ENCODE peak calls at places on chromosome 22, in four cellular contexts. F, C, V and O are unnamed samples. For H3K4me1, the result is how much of the 10 kb centered on the place peaks cover.

GRCh38 chr22:46891382-46891951 is 129.0 kb downstream of the TBC1D22A start:
- DNase-seq in C (peak), V (no peak), F (no peak), O (no peak)

GRCh38 chr22:31490496-31490925 is 869 bp upstream of the EIF4ENIF1 start:
- DNase-seq in V (peak), F (peak), C (no peak), O (no peak)

GRCh38 chr22:48068323-48068722 is 1305.9 kb downstream of the TBC1D22A start:
- DNase-seq in C (no peak), F (no peak), V (no peak), O (no peak)

GRCh38 chr22:31305194-31305593 is 12.9 kb upstream of the PIK3IP1 start:
- DNase-seq in F (no peak), V (no peak), C (no peak), O (no peak)

GRCh38 chr22:32044913-32045312 is 1.9 kb downstream of the SLC5A1 start:
- DNase-seq in C (no peak), F (peak), V (no peak), O (no peak)

GRCh38 chr22:30806391-30806861 is 111.8 kb downstream of the OSBP2 start:
- DNase-seq in F (no peak), C (no peak), V (peak), O (no peak)

GRCh38 chr22:31342389-31343125 is 3.6 kb downstream of the PATZ1 start:
- DNase-seq in V (no peak), F (no peak), C (no peak), O (no peak)

GRCh38 chr22:20024225-20025087 is 3.5 kb downstream of the TANGO2 start:
- DNase-seq in F (no peak), C (peak), V (no peak), O (no peak)

GRCh38 chr22:18970180-18970947 is 34.3 kb upstream of the PRODH start:
- DNase-seq in C (no peak), V (peak), F (no peak), O (no peak)

GRCh38 chr22:33274214-33274828 is 216.1 kb upstream of the SYN3 start:
- DNase-seq in F (no peak), C (no peak), V (peak), O (no peak)

GRCh38 chr22:18022851-18023250 is 1.5 kb downstream of the MICAL3 start:
- DNase-seq in V (no peak), C (no peak), F (no peak), O (no peak)

DNA sequence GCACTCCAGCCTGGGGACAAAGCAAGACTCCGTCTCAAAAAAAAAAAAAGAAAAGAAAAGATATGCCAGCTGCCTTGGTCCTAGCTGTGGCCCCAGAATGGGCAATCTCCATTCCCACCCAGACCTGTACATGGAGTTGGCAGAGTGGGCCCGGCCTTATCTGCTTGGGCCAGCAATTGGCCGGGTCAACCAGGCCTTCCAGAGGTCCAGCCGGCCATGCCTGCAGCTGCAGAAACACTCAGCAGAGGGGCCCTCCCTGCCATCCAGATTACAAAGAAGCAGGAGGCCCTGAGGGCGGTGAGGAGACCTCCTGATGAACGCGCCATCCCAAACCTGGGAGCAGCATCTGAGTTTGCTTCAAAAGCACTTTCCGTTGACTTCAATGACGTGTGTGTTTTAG is 26.9 kb upstream of the ARFGAP3 start:
- DNase-seq in C (no peak), V (no peak), F (no peak), O (no peak)
- TF ChIP-seq POLR2A in C (no peak), V (no peak), F (no peak), O (no peak)

DNA sequence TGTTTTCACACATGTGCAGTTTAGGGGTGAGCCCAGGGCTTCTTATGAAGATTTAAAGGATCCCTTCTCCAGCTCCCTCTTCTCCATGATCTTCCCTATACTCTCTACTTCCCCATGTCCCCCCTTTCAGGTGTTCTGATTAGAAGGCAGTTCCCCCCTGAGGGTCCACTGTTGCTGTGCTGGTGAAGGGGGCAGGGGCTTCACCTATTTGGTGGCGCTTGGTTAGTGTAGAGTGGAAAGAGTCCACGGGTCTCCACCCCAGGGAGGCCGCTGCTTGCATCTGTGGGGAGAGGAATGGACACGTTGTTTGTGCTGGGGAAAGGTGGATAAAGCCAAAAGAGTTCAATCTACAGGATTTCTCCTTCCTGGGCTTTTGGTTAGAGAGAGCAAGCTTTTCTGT is 49.3 kb downstream of the BCR start:
- DNase-seq in C (no peak), F (no peak), V (no peak), O (no peak)
- H3K4me1 ChIP-seq in C (under half), F (half or more), V (under half), O (under half)

DNA sequence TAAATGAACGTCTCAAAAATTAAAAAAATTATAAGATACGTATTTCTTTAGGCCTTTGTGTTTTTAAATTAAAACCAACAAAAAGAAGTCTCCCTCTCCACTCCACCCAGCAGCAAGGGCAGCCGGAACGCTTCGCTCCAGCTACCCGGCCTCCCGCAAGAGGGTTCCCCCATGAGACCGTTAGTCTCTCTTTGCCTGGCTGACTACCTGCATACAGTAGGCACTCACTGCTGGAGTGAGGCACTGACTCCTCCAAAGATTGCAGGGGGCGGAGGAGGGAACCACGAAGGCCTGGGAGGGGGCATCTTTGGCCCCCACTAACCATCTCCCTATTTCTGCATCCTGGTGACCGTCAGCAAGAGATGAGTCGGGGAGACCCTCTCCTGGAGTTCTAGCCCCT is 10.1 kb downstream of the CBX6 start:
- DNase-seq in V (no peak), F (no peak), C (no peak), O (no peak)
- TF ChIP-seq POLR2A in V (no peak), F (no peak), C (no peak), O (no peak)

DNA sequence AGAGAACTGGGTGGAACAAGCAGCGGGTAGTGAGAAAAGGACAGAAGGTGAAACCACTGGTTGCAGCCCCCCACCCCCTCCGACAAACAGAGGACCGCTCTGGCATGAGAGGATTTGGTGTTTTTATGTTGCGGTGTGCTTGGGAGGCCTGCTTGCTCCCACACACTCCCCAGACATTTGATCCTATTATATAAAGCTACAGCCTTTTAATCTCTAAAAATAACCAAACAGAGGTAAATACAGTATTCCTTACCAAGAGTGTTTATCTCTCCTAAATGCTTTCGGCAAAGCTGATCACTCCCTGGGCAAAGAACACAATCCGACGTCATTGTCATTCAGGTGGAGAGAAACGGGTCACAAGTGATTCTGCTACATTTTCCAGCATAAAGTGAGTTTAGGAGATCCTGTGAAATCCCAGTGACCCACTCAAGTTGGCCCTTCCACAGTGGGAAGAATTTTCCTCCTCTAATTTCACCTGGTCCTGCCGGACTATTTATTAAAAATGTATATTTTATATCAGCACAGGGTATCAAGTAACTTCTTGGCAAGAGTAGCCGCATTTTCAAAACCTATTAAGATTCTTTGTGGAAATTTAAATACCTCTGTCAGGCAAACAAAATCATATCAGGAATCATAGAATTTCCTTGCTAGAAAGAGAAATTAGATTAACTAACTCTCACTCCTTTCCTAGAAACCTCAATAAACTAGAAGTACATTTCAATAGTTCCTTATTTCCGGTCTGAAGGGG is 9.9 kb downstream of the MN1 start:
- DNase-seq in V (no peak), F (no peak), C (no peak), O (no peak)
- H3K4me1 ChIP-seq in V (under half), F (under half), C (under half), O (under half)

GRCh38 chr22:50296658-50297490 is 10.6 kb downstream of the PLXNB2 start:
- DNase-seq in C (no peak), F (no peak), V (no peak), O (peak)

GRCh38 chr22:50292643-50293440 is 14.6 kb downstream of the PLXNB2 start:
- DNase-seq in F (no peak), V (peak), C (no peak), O (no peak)

GRCh38 chr22:50294319-50294656 is 13.2 kb downstream of the PLXNB2 start:
- DNase-seq in C (no peak), F (no peak), V (no peak), O (no peak)

GRCh38 chr22:50289942-50290630 is 17.4 kb downstream of the PLXNB2 start:
- DNase-seq in V (no peak), F (no peak), C (no peak), O (no peak)

GRCh38 chr22:50293441-50294318 is 13.8 kb downstream of the PLXNB2 start:
- DNase-seq in V (peak), C (no peak), F (peak), O (peak)
- TF ChIP-seq POLR2A in V (no peak), C (no peak), F (peak), O (no peak)

GRCh38 chr22:22357024-22357868 is 112.7 kb downstream of the VPREB1 start:
- DNase-seq in V (peak), F (peak), C (peak), O (peak)
- H3K4me1 ChIP-seq in V (under half), F (under half), C (under half), O (under half)

GRCh38 chr22:41341990-41342389 is 39.8 kb upstream of the TEF start:
- DNase-seq in V (no peak), F (no peak), C (no peak), O (no peak)

GRCh38 chr22:41343717-41344116 is 38.0 kb upstream of the TEF start:
- DNase-seq in F (no peak), C (no peak), V (no peak), O (no peak)

GRCh38 chr22:41345807-41346335 is 35.9 kb upstream of the TEF start:
- DNase-seq in F (no peak), C (no peak), V (no peak), O (no peak)

GRCh38 chr22:41343300-41343699 is 38.4 kb upstream of the TEF start:
- DNase-seq in C (no peak), F (no peak), V (no peak), O (no peak)

DNA sequence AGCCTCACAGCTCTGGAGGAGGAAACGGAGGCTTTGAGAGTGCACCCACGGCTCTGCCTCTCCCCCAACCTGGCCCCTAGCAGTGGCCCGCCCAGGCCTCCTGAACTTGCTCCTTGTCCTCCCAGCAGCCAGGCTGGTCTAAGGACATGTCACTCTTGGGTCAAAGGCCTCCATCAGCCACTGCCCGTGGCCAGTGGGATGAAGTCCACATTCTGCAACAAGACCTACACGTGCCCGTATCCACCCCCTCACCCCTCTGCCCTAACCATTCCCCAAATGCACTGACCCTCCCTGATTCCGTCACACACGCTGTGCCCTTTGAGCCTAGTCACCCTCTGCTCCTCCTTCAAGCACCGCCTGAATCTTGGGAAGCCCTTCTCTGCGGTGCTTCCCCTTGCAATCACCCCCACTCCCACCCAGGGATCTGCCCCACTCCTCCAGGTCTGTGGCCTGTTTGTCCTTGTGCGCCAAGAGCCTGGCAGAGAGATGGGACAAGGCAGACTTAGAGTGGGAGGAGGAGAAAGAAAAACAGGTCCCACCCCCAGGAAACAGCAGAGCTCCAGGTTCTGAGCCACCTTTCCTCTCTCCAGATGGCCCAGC is 37.5 kb upstream of the TEF start:
- DNase-seq in C (no peak), V (no peak), F (no peak), O (no peak)
- TF ChIP-seq POLR2A in C (no peak), V (no peak), F (no peak), O (no peak)

GRCh38 chr22:36326178-36327161 is 61.3 kb downstream of the MYH9 start:
- DNase-seq in F (no peak), V (no peak), C (no peak), O (no peak)

GRCh38 chr22:36329217-36330078 is 58.3 kb downstream of the MYH9 start:
- DNase-seq in V (peak), F (peak), C (no peak), O (no peak)

GRCh38 chr22:36328635-36329216 is 59.0 kb downstream of the MYH9 start:
- DNase-seq in C (no peak), F (peak), V (no peak), O (peak)

GRCh38 chr22:36330127-36330526 is 57.6 kb downstream of the MYH9 start:
- DNase-seq in F (no peak), V (no peak), C (no peak), O (no peak)

GRCh38 chr22:36327922-36328551 is 59.7 kb downstream of the MYH9 start:
- DNase-seq in F (no peak), C (no peak), V (no peak), O (no peak)
- H3K4me1 ChIP-seq in F (half or more), C (half or more), V (under half), O (half or more)